ENCODE peak calls at places on chromosomes 4 and X, in eight cellular contexts. A is NCI-H345, Y is AG08395, H is COR-L47, E is T follicular helper cell, T is T-helper 17 cell, S is occipital lobe, W is GM19239. G is an unnamed sample.

GRCh38 chr4:174222266-174222872 is 61.1 kb downstream of the FBXO8 start:
- DNase-seq in A (no peak), Y (peak), H (no peak), E (no peak), T (no peak), S (no peak), W (no peak), G (no peak)

GRCh38 chr4:114383721-114384120 is 214.9 kb upstream of the UGT8 start:
- DNase-seq in A (no peak), Y (peak), H (no peak), E (no peak), T (no peak), S (peak), W (no peak), G (no peak)

GRCh38 chr4:1754336-1754735 is 33.0 kb downstream of the TACC3 start:
- DNase-seq in A (no peak), Y (no peak), H (no peak), E (no peak), T (no peak), S (no peak), W (no peak), G (no peak)

GRCh38 chrX:112078606-112079005 is 4.0 kb downstream of the TRPC5 start:
- DNase-seq in A (no peak), Y (no peak), H (no peak), E (no peak), T (no peak), S (no peak), W (no peak), G (no peak)

GRCh38 chrX:149365552-149365951 is 139.6 kb downstream of the IDS start:
- DNase-seq in A (no peak), Y (no peak), H (no peak), E (no peak), T (no peak), S (no peak), W (no peak), G (no peak)

GRCh38 chr4:120841580-120841979 is 80.9 kb downstream of the PRDM5 start:
- DNase-seq in A (no peak), Y (no peak), H (no peak), E (no peak), T (no peak), S (no peak), W (no peak), G (no peak)

GRCh38 chrX:65607070-65607742 is 60.2 kb upstream of the MSN start:
- DNase-seq in A (no peak), Y (no peak), H (no peak), E (no peak), T (no peak), S (no peak), W (no peak), G (no peak)

GRCh38 chr4:128565565-128566186 is 243.8 kb upstream of the JADE1 start:
- DNase-seq in A (peak), Y (peak), H (peak), E (no peak), T (no peak), S (no peak), W (no peak), G (peak)

GRCh38 chrX:4547218-4547836 is 833.9 kb upstream of the PRKX start:
- DNase-seq in A (peak), Y (peak), H (peak), E (peak), T (peak), S (no peak), W (no peak), G (peak)

GRCh38 chrX:68695206-68695845 is 47.9 kb downstream of the STARD8 start:
- DNase-seq in A (no peak), Y (no peak), H (no peak), E (no peak), T (no peak), S (no peak), W (no peak), G (no peak)

GRCh38 chr4:83043801-83044407 is 8.9 kb downstream of the COPS4 start:
- DNase-seq in A (no peak), Y (peak), H (no peak), E (no peak), T (no peak), S (no peak), W (no peak), G (no peak)

GRCh38 chrX:18160369-18160768 is 60.3 kb downstream of the BEND2 start:
- DNase-seq in A (no peak), Y (no peak), H (peak), E (no peak), T (no peak), S (no peak), W (no peak), G (no peak)

GRCh38 chr4:16082424-16083216 is 1.2 kb downstream of the PROM1 start:
- DNase-seq in A (peak), Y (no peak), H (peak), E (no peak), T (no peak), S (no peak), W (no peak), G (no peak)

GRCh38 chrX:96540111-96540631 is 144.5 kb upstream of the DIAPH2 start:
- DNase-seq in A (no peak), Y (no peak), H (no peak), E (no peak), T (no peak), S (no peak), W (no peak), G (no peak)

GRCh38 chr4:679571-680083 is 5.3 kb downstream of the MYL5 start:
- DNase-seq in A (no peak), Y (no peak), H (no peak), E (no peak), T (no peak), S (no peak), W (no peak), G (no peak)

GRCh38 chr4:188158336-188158735 is 19.1 kb downstream of the TRIML1 start:
- DNase-seq in A (no peak), Y (no peak), H (no peak), E (no peak), T (no peak), S (no peak), W (no peak), G (no peak)

GRCh38 chrX:147811803-147812202 is 99.9 kb upstream of the FMR1 start:
- DNase-seq in A (no peak), Y (no peak), H (no peak), E (no peak), T (no peak), S (no peak), W (no peak), G (no peak)

GRCh38 chr4:107692197-107692596 is 27.8 kb downstream of the PAPSS1 start:
- DNase-seq in A (no peak), Y (no peak), H (no peak), E (no peak), T (no peak), S (no peak), W (no peak), G (no peak)

GRCh38 chrX:73214366-73215094 is at the start of gene NAP1L2:
- DNase-seq in A (no peak), Y (no peak), H (no peak), E (peak), T (peak), S (peak), W (no peak), G (no peak)

GRCh38 chrX:139889760-139890159 is 43.1 kb downstream of the ATP11C start:
- DNase-seq in A (no peak), Y (peak), H (no peak), E (no peak), T (no peak), S (no peak), W (no peak), G (no peak)

GRCh38 chr4:40916880-40917279 is 167.1 kb downstream of the NSUN7 start:
- DNase-seq in A (no peak), Y (peak), H (no peak), E (no peak), T (no peak), S (no peak), W (peak), G (no peak)

GRCh38 chr4:89173336-89174090 is 62.2 kb downstream of the TIGD2 start:
- DNase-seq in A (peak), Y (no peak), H (no peak), E (no peak), T (no peak), S (no peak), W (no peak), G (no peak)

GRCh38 chr4:51894246-51894645 is 51.3 kb downstream of the DCUN1D4 start:
- DNase-seq in A (no peak), Y (peak), H (no peak), E (no peak), T (no peak), S (no peak), W (no peak), G (no peak)

GRCh38 chr4:151649461-151649860 is 111.3 kb downstream of the GATB start:
- DNase-seq in A (no peak), Y (no peak), H (no peak), E (no peak), T (no peak), S (no peak), W (no peak), G (no peak)

GRCh38 chr4:90121961-90122748 is 5.0 kb upstream of the CCSER1 start:
- DNase-seq in A (no peak), Y (no peak), H (no peak), E (no peak), T (no peak), S (peak), W (no peak), G (no peak)

G was measured in T-helper 9 cell.